ENCODE peak calls at places on chromosome 19, in six cellular contexts. M is Peyer's patch, H is NB4, W is adrenal gland, A is tibial nerve, C is heart left ventricle. R is an unnamed sample.

GRCh38 chr19:17706750-17707181 is 12.5 kb upstream of the MAP1S start:
- DNase-seq in M (no peak), H (no peak), W (peak), A (no peak), C (no peak), R (peak)

GRCh38 chr19:2371656-2372055 is 11.6 kb downstream of the TMPRSS9 start:
- DNase-seq in M (no peak), H (peak), W (peak), A (no peak), C (no peak), R (no peak)

GRCh38 chr19:48635263-48635965 is 1.8 kb downstream of the DBP start:
- DNase-seq in M (peak), H (peak), W (peak), A (peak), C (peak), R (peak)

GRCh38 chr19:17328517-17329060 is 6.1 kb downstream of the ANO8 start:
- DNase-seq in M (no peak), H (no peak), W (no peak), A (no peak), C (no peak), R (no peak)

GRCh38 chr19:24048261-24048660 is 38.7 kb upstream of the ZNF254 start:
- DNase-seq in M (no peak), H (no peak), W (no peak), A (no peak), C (no peak), R (no peak)

GRCh38 chr19:39160889-39161672 is 35.5 kb downstream of the PAK4 start:
- DNase-seq in M (no peak), H (peak), W (peak), A (no peak), C (no peak), R (no peak)

GRCh38 chr19:39765091-39766076 is 13.3 kb upstream of the LEUTX start:
- DNase-seq in M (no peak), H (peak), W (peak), A (peak), C (no peak), R (peak)

GRCh38 chr19:11230621-11231386 is 8.6 kb upstream of the ANGPTL8 start:
- DNase-seq in M (no peak), H (no peak), W (peak), A (no peak), C (no peak), R (no peak)

GRCh38 chr19:39924389-39924788 is 10.0 kb downstream of the FCGBP start:
- DNase-seq in M (no peak), H (no peak), W (no peak), A (no peak), C (no peak), R (no peak)

GRCh38 chr19:16917401-16917800 is 28.6 kb downstream of the F2RL3 start:
- DNase-seq in M (no peak), H (no peak), W (no peak), A (no peak), C (no peak), R (no peak)

GRCh38 chr19:33063356-33064116 is 1.2 kb downstream of the RHPN2 start:
- DNase-seq in M (peak), H (no peak), W (peak), A (no peak), C (no peak), R (no peak)

GRCh38 chr19:18416778-18417249 is 2.4 kb upstream of the SSBP4 start:
- DNase-seq in M (peak), H (peak), W (peak), A (peak), C (peak), R (peak)

GRCh38 chr19:43872547-43873336 is 45.6 kb downstream of the ZNF283 start:
- DNase-seq in M (no peak), H (no peak), W (no peak), A (no peak), C (no peak), R (no peak)

GRCh38 chr19:37920591-37921450 is 13.8 kb downstream of the SIPA1L3 start:
- DNase-seq in M (no peak), H (no peak), W (no peak), A (no peak), C (no peak), R (no peak)

GRCh38 chr19:16143399-16144215 is at the start of gene HSH2D:
- DNase-seq in M (peak), H (peak), W (peak), A (no peak), C (peak), R (no peak)

GRCh38 chr19:16417660-16418596 is 53.8 kb downstream of the EPS15L1 start:
- DNase-seq in M (peak), H (peak), W (peak), A (peak), C (peak), R (peak)

GRCh38 chr19:58544591-58545285 is 874 bp downstream of the TRIM28 start:
- DNase-seq in M (no peak), H (no peak), W (peak), A (no peak), C (no peak), R (no peak)

GRCh38 chr19:15563325-15563794 is 51.7 kb upstream of the CYP4F8 start:
- DNase-seq in M (peak), H (peak), W (peak), A (no peak), C (peak), R (peak)

GRCh38 chr19:55220525-55220924 is 8.0 kb downstream of the TMEM86B start:
- DNase-seq in M (no peak), H (no peak), W (no peak), A (no peak), C (no peak), R (no peak)

GRCh38 chr19:38506723-38507550 is 73.4 kb downstream of the RYR1 start:
- DNase-seq in M (peak), H (peak), W (peak), A (peak), C (peak), R (peak)

GRCh38 chr19:7832781-7833180 is 2.8 kb downstream of the EVI5L start:
- DNase-seq in M (no peak), H (no peak), W (no peak), A (no peak), C (no peak), R (no peak)

GRCh38 chr19:7831452-7831851 is 1.4 kb downstream of the EVI5L start:
- DNase-seq in M (no peak), H (peak), W (no peak), A (no peak), C (peak), R (no peak)

GRCh38 chr19:7830823-7831222 is 805 bp downstream of the EVI5L start:
- DNase-seq in M (no peak), H (no peak), W (no peak), A (no peak), C (no peak), R (no peak)

GRCh38 chr19:7833225-7834156 is 3.5 kb downstream of the EVI5L start:
- DNase-seq in M (peak), H (no peak), W (peak), A (peak), C (peak), R (peak)

GRCh38 chr19:7832009-7832408 is 2.0 kb downstream of the EVI5L start:
- DNase-seq in M (no peak), H (no peak), W (no peak), A (no peak), C (peak), R (no peak)
- TF ChIP-seq POLR2A in M (no peak), H (no peak), W (no peak), A (no peak), C (no peak), R (no peak)

GRCh38 chr19:9789066-9789465 is 20.5 kb upstream of the ZNF846 start:
- DNase-seq in M (no peak), H (no peak), W (no peak), A (no peak), C (peak), R (no peak)

GRCh38 chr19:9786342-9786741 is 17.8 kb upstream of the ZNF846 start:
- DNase-seq in M (no peak), H (peak), W (no peak), A (no peak), C (no peak), R (no peak)

GRCh38 chr19:9782282-9782681 is 13.7 kb upstream of the ZNF846 start:
- DNase-seq in M (no peak), H (peak), W (no peak), A (no peak), C (no peak), R (peak)

GRCh38 chr19:9786819-9787218 is 18.3 kb upstream of the ZNF846 start:
- DNase-seq in M (no peak), H (no peak), W (no peak), A (no peak), C (no peak), R (no peak)

GRCh38 chr19:9785367-9786331 is 17.1 kb upstream of the ZNF846 start:
- DNase-seq in M (peak), H (peak), W (peak), A (peak), C (peak), R (peak)
- TF ChIP-seq POLR2A in M (peak), H (peak), W (peak), A (peak), C (peak), R (peak)

GRCh38 chr19:4443188-4443587 is 14.4 kb downstream of the UBXN6 start:
- DNase-seq in M (no peak), H (no peak), W (no peak), A (no peak), C (no peak), R (no peak)

GRCh38 chr19:4442846-4443146 is 14.8 kb downstream of the UBXN6 start:
- DNase-seq in M (no peak), H (no peak), W (no peak), A (no peak), C (no peak), R (no peak)

GRCh38 chr19:4443966-4444764 is 13.4 kb downstream of the UBXN6 start:
- DNase-seq in M (no peak), H (no peak), W (no peak), A (no peak), C (no peak), R (no peak)

GRCh38 chr19:4444765-4445741 is 12.5 kb downstream of the UBXN6 start:
- DNase-seq in M (no peak), H (peak), W (peak), A (no peak), C (no peak), R (no peak)

GRCh38 chr19:4441994-4442845 is 15.4 kb downstream of the UBXN6 start:
- DNase-seq in M (no peak), H (peak), W (no peak), A (no peak), C (no peak), R (no peak)
- TF ChIP-seq POLR2A in M (no peak), H (no peak), W (no peak), A (no peak), C (no peak), R (no peak)

DNA sequence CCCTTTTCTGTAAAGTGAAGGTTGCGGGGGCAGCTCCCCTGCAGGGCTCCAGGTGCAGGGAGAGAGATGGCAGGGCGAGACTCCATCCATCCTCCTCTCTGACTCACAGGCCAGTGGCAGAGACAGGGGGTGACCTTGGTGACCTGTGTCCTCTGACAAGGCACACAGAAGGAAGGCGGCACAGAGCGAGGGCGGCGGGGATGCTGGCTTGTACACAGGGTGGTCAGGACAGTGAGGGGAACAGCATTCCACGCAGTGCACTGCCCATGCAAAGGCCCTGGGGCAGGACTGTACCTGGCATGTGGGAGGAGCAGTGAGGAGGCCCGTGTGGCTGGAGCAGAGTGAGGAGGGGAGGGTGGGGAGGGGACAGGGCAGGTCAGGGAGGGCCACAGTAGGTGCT is 7.7 kb downstream of the NDUFA11 start:
- DNase-seq in M (no peak), H (no peak), W (peak), A (no peak), C (no peak), R (no peak)
- TF ChIP-seq POLR2A in M (no peak), H (no peak), W (no peak), A (no peak), C (no peak), R (no peak)

GRCh38 chr19:1249990-1250298 is 1.6 kb downstream of the MIDN start:
- DNase-seq in M (no peak), H (no peak), W (no peak), A (no peak), C (no peak), R (no peak)
- TF ChIP-seq POLR2A in M (no peak), H (no peak), W (no peak), A (no peak), C (peak), R (peak)

DNA sequence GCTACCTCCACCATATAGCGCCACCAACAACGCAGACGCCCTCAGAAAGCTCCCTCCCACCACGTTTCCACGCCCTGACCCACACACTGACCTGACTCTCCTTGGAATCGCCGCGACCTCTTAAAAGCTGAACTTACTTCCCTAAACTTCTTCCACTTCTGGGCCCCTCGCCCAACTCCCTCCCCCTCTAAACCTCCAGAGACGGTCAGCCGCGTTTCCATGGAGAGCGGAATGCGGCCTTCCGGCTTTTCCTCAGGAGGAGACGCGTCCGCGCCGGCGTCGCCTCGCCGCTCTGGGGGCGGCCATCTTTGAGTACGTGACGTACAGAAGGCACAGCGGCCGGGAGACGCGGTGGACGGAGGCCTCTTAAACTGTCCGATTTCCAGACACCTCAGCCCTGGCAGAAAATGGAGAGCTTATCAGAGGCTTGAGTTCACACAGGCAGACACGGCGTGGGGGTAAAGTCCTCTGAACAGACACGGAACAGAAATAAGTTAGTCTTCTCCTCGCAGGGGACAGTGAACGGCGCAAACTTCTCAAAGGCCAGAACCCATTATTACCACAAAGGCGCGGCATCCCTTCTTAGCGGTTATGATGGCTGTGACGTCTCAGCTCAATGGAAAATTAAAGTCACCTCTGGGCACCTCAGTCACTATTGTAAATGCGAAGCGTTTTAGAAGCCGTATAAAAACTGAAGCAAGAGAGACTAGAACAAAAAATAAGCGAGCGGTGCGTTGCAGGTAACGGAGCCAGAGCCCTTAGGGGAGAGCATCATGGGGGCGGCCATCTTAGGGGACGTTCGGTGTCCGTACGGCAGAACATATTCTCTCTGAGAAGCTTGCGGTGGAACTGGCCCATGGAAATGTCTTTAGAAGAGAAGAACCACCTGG is at the start of gene ZNF432:
- DNase-seq in M (peak), H (peak), W (peak), A (peak), C (peak), R (peak)
- TF ChIP-seq POLR2A in M (peak), H (no peak), W (peak), A (peak), C (peak), R (peak)

GRCh38 chr19:42131149-42132029 is 857 bp downstream of the POU2F2 start:
- DNase-seq in M (no peak), H (no peak), W (no peak), A (no peak), C (no peak), R (no peak)

GRCh38 chr19:42134671-42135070 is 2.4 kb upstream of the POU2F2 start:
- DNase-seq in M (no peak), H (no peak), W (no peak), A (no peak), C (no peak), R (no peak)

GRCh38 chr19:42132030-42132628 is at the start of gene POU2F2:
- DNase-seq in M (peak), H (peak), W (peak), A (peak), C (peak), R (no peak)

GRCh38 chr19:42130254-42130573 is 2.0 kb downstream of the POU2F2 start:
- DNase-seq in M (no peak), H (no peak), W (no peak), A (no peak), C (no peak), R (no peak)

GRCh38 chr19:42132851-42133528 is 744 bp upstream of the POU2F2 start:
- DNase-seq in M (peak), H (peak), W (peak), A (peak), C (peak), R (peak)
- TF ChIP-seq POLR2A in M (no peak), H (no peak), W (no peak), A (no peak), C (no peak), R (no peak)

GRCh38 chr19:6801397-6802086 is 29.0 kb downstream of the VAV1 start:
- DNase-seq in M (peak), H (peak), W (peak), A (peak), C (peak), R (peak)
- TF ChIP-seq POLR2A in M (no peak), H (peak), W (no peak), A (no peak), C (no peak), R (peak)

DNA sequence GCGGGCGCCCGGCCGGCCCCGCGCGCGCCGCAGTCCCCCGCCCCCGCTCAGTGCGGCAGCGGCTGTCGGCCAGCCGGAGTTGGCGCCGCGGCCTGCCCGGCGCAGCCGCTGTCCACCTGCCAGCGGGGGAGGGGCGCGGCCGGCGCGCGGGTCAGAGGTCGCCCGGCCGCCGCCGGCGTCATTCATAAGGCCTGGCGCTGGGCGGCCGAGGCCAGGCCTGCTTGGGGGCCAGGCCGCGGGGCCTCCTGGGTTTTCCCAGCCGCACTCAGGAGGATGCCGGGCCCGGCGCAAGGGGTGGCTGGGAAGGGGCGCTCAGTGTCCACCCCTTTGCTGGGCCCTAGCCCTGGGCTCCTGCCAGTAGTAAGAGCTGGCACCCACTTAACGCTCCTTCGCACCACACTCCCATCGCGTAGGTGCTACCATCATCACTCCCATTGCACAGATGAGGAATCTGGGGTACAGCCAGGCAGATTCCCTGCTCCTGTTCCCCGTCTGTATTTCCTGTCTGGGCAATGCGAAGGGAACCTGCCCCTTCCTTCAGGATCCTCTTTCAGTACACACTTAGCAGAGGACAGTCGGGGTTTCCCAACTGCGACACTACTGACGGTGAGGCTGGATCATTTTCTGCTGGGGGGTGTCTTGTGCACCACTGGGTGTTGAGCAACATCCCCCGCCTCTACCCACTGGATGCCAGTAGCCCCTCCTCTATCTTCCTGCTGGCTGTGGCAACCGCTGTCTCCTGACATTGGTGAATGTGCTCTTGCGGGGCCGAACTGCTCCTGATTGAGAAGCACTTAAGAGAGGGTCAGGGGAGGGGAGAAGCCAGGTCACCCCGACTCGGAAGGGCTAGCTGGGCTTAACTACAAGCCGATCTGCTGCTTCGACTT is 846 bp upstream of the PRKACA start:
- DNase-seq in M (peak), H (peak), W (peak), A (peak), C (peak), R (peak)
- TF ChIP-seq POLR2A in M (peak), H (peak), W (peak), A (peak), C (peak), R (no peak)

GRCh38 chr19:30738047-30738446 is 365.9 kb downstream of the ZNF536 start:
- DNase-seq in M (no peak), H (no peak), W (no peak), A (no peak), C (no peak), R (no peak)
- TF ChIP-seq POLR2A in M (no peak), H (no peak), W (no peak), A (no peak), C (no peak), R (no peak)